ENCODE peak calls at places on chromosomes 3 and 15, in eight cellular contexts. T is A549, X is NB4, C is GM12891, G is stomach, W is IMR-90, J is heart left ventricle, L is esophagus muscularis mucosa. K is an unnamed sample.

GRCh38 chr15:66128116-66128715 is 125.3 kb downstream of the MEGF11 start:
- DNase-seq in C (no peak), J (no peak), L (no peak), X (no peak), G (no peak), W (no peak), T (no peak), K (no peak)

GRCh38 chr3:143627336-143627735 is 220.9 kb downstream of the SLC9A9 start:
- DNase-seq in L (no peak), C (no peak), X (no peak), T (no peak), G (no peak), W (peak), J (no peak), K (no peak)

GRCh38 chr3:143314291-143315093 is 194.9 kb downstream of the CHST2 start:
- DNase-seq in W (no peak), X (no peak), G (no peak), T (no peak), J (no peak), C (no peak), L (peak), K (no peak)

GRCh38 chr15:76346666-76347506 is 10.3 kb downstream of the ISL2 start:
- DNase-seq in C (no peak), T (no peak), J (no peak), G (no peak), W (peak), L (no peak), X (no peak), K (no peak)

GRCh38 chr3:29181149-29181780 is 99.6 kb upstream of the RBMS3 start:
- DNase-seq in T (no peak), L (no peak), X (no peak), W (no peak), J (no peak), G (no peak), C (no peak), K (no peak)

GRCh38 chr3:53114412-53115074 is 15.7 kb downstream of the RFT1 start:
- DNase-seq in W (peak), G (no peak), C (no peak), T (no peak), J (no peak), X (peak), L (no peak), K (peak)

GRCh38 chr15:73753250-73754130 is at the start of gene INSYN1:
- DNase-seq in G (peak), C (no peak), L (no peak), W (no peak), J (peak), X (no peak), T (no peak), K (no peak)

GRCh38 chr3:138862924-138863775 is 28.4 kb upstream of the PIK3CB start:
- DNase-seq in C (no peak), T (peak), L (no peak), J (no peak), G (peak), W (peak), X (peak), K (peak)

GRCh38 chr3:193974147-193974546 is 161.8 kb upstream of the HES1 start:
- DNase-seq in G (no peak), C (no peak), L (no peak), W (peak), X (no peak), T (no peak), J (no peak), K (no peak)

GRCh38 chr3:56931816-56932215 is 128.6 kb upstream of the SPATA12 start:
- DNase-seq in J (no peak), T (no peak), C (no peak), G (no peak), W (no peak), L (no peak), X (no peak), K (no peak)

GRCh38 chr3:170418422-170419300 is at the start of gene CLDN11:
- DNase-seq in L (no peak), G (no peak), J (peak), C (peak), W (peak), X (no peak), T (no peak), K (peak)

GRCh38 chr3:58874795-58875194 is 175.0 kb downstream of the CFAP20DC start:
- DNase-seq in C (no peak), J (no peak), X (no peak), L (no peak), W (peak), T (no peak), G (no peak), K (no peak)

GRCh38 chr15:47432831-47433230 is 284.5 kb upstream of the SEMA6D start:
- DNase-seq in W (peak), T (no peak), C (no peak), X (no peak), J (no peak), G (no peak), L (no peak), K (no peak)

GRCh38 chr15:66008920-66009572 is 139.8 kb downstream of the RAB11A start:
- DNase-seq in C (no peak), X (peak), G (no peak), W (no peak), T (peak), J (no peak), L (no peak), K (no peak)

GRCh38 chr3:41198526-41198925 is 779 bp upstream of the CTNNB1 start:
- DNase-seq in C (no peak), G (peak), X (peak), T (no peak), W (no peak), J (peak), L (no peak), K (peak)

GRCh38 chr3:151011427-151011826 is 38.9 kb upstream of the CLRN1 start:
- DNase-seq in C (no peak), X (no peak), T (no peak), J (no peak), W (peak), G (no peak), L (peak), K (no peak)

GRCh38 chr3:180979949-180980348 is 9.6 kb downstream of the DNAJC19 start:
- DNase-seq in X (no peak), G (no peak), J (no peak), W (no peak), L (no peak), T (no peak), C (no peak), K (no peak)

GRCh38 chr3:149466192-149466591 is 8.3 kb upstream of the TM4SF4 start:
- DNase-seq in J (peak), T (peak), W (peak), X (no peak), L (no peak), C (no peak), G (no peak), K (no peak)

GRCh38 chr15:82301296-82302016 is 38.8 kb downstream of the SAXO2 start:
- DNase-seq in L (peak), W (no peak), T (no peak), X (no peak), C (no peak), G (no peak), J (no peak), K (no peak)

GRCh38 chr3:32399030-32399620 is 7.5 kb downstream of the CMTM7 start:
- DNase-seq in W (peak), L (no peak), J (no peak), C (no peak), T (peak), G (no peak), X (peak), K (peak)

GRCh38 chr3:16618721-16619120 is 13.5 kb upstream of the DAZL start:
- DNase-seq in T (no peak), W (peak), J (no peak), L (no peak), G (no peak), X (no peak), C (no peak), K (no peak)

GRCh38 chr15:74653426-74654082 is 37.9 kb downstream of the CLK3 start:
- DNase-seq in X (no peak), C (no peak), L (no peak), W (peak), T (no peak), J (no peak), G (peak), K (peak)

GRCh38 chr3:62233065-62233464 is 140.3 kb downstream of the FEZF2 start:
- DNase-seq in C (no peak), J (no peak), G (no peak), T (peak), W (no peak), X (no peak), L (peak), K (no peak)

GRCh38 chr15:52291204-52291603 is 4.4 kb downstream of the MYO5C start:
- DNase-seq in X (no peak), G (no peak), C (peak), W (no peak), T (no peak), J (no peak), L (no peak), K (no peak)

GRCh38 chr15:98690272-98690671 is 41.9 kb downstream of the IGF1R start:
- DNase-seq in T (no peak), L (no peak), W (peak), G (no peak), C (no peak), J (no peak), X (no peak), K (no peak)

GRCh38 chr15:97902140-97902780 is 58.2 kb upstream of the ARRDC4 start:
- DNase-seq in J (no peak), G (no peak), T (no peak), L (no peak), C (no peak), X (no peak), W (peak), K (no peak)

GRCh38 chr3:30286811-30287210 is 319.6 kb upstream of the TGFBR2 start:
- DNase-seq in J (no peak), X (no peak), L (no peak), W (no peak), G (no peak), C (no peak), T (no peak), K (no peak)

GRCh38 chr3:73502609-73503560 is 121.9 kb downstream of the PDZRN3 start:
- DNase-seq in J (peak), X (peak), W (peak), T (peak), C (peak), G (peak), L (peak), K (peak)

GRCh38 chr3:54660599-54661210 is 267.2 kb downstream of the LRTM1 start:
- DNase-seq in G (no peak), J (peak), L (peak), W (no peak), C (no peak), T (no peak), X (no peak), K (no peak)

GRCh38 chr3:194632983-194633348 is 253 bp downstream of the TMEM44 start:
- DNase-seq in G (no peak), W (no peak), L (no peak), C (no peak), J (peak), T (no peak), X (no peak), K (no peak)

GRCh38 chr3:57646723-57647122 is 46.2 kb downstream of the DENND6A start:
- DNase-seq in T (peak), L (no peak), C (no peak), W (peak), J (peak), X (peak), G (no peak), K (peak)

GRCh38 chr3:48518755-48519154 is 14.8 kb upstream of the SHISA5 start:
- DNase-seq in T (no peak), X (no peak), G (no peak), W (no peak), C (no peak), L (no peak), J (no peak), K (no peak)

GRCh38 chr15:81394609-81395008 is 20.6 kb upstream of the TMC3 start:
- DNase-seq in L (no peak), X (no peak), T (no peak), J (no peak), G (no peak), C (no peak), W (no peak), K (no peak)

GRCh38 chr3:173876476-173876875 is 478.9 kb downstream of the NLGN1 start:
- DNase-seq in W (no peak), L (no peak), C (no peak), G (no peak), J (no peak), X (no peak), T (no peak), K (no peak)

GRCh38 chr15:41730543-41730942 is 43.7 kb upstream of the MAPKBP1 start:
- DNase-seq in J (no peak), W (no peak), L (no peak), C (peak), G (no peak), X (peak), T (no peak), K (no peak)

GRCh38 chr3:79326642-79327041 is 441.2 kb downstream of the ROBO1 start:
- DNase-seq in J (no peak), X (no peak), L (no peak), W (peak), T (no peak), C (no peak), G (no peak), K (no peak)

DNA sequence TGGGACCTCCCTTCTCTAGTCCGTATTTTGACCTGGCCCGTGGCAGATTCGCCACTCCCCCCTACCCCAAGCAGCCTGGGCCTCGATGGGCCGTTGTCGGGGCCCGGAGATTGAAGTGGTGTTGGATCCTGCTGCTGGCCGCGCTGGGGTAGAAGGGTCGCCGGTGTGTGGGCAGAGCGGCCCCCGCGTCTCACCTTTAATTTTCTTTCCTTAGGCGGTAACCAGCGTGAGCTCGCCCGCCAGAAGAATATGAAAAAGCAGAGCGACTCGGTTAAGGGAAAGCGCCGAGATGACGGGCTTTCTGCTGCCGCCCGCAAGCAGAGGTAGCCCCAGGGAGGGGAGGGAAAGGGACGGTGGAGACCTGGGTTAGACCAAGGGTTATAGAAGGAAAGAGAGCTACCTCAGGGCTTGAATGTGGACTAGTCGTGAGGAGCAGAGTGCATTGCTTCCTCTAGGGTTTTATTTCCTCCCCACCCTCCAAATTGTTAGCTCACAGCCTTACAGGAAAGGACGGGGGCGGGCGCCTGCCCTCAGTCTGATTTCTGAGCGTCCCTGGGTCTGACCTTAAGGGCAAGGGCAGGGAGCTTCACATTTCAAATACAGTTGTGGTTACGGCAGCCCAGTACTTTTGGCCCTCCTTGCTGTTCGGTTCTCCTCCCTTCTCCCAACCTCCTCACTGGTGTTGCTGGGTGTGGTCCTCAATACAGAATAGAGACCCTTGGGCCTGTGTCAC is 807 bp downstream of the SERF2 start:
- DNase-seq in T (no peak), G (no peak), L (no peak), J (peak), C (no peak), W (peak), X (peak), K (peak)
- TF ChIP-seq POLR2A in T (no peak), G (no peak), L (no peak), J (no peak), C (peak), W (no peak), X (no peak), K (no peak)

DNA sequence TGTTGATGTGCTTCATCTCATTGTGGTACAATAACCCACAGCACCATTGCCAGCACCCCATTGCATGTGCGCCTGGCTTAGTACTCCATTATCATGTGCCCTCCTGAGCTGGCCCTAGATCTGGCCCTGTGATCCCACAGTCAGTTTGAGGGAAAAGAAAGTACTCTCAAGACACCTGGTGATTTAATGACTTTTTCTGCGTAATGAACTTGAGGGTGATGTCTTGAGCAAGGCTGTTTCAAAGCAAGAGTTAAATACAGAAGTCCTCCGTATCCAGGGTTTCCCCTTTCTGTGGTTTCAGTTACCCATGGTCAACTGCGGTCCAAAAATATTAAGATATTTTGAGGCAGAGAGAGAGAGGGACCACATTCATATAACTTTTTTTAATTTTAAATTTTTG is 16.3 kb downstream of the C3orf20 start:
- DNase-seq in L (no peak), C (no peak), W (no peak), G (no peak), T (no peak), X (peak), J (no peak), K (no peak)
- TF ChIP-seq POLR2A in L (no peak), C (no peak), W (no peak), G (no peak), T (no peak), X (no peak), J (no peak), K (no peak)

GRCh38 chr3:63798873-63799272 is 20.2 kb upstream of the C3orf49 start:
- DNase-seq in J (no peak), X (no peak), G (no peak), W (no peak), C (no peak), T (no peak), L (no peak), K (no peak)
- TF ChIP-seq POLR2A in J (no peak), X (no peak), G (no peak), W (no peak), C (no peak), T (no peak), L (no peak), K (no peak)

GRCh38 chr3:157542711-157543485 is 39.7 kb upstream of the VEPH1 start:
- DNase-seq in X (no peak), T (peak), W (peak), J (peak), G (peak), L (no peak), C (no peak), K (peak)
- TF ChIP-seq POLR2A in X (no peak), T (no peak), W (no peak), J (peak), G (no peak), L (no peak), C (no peak), K (no peak)

DNA sequence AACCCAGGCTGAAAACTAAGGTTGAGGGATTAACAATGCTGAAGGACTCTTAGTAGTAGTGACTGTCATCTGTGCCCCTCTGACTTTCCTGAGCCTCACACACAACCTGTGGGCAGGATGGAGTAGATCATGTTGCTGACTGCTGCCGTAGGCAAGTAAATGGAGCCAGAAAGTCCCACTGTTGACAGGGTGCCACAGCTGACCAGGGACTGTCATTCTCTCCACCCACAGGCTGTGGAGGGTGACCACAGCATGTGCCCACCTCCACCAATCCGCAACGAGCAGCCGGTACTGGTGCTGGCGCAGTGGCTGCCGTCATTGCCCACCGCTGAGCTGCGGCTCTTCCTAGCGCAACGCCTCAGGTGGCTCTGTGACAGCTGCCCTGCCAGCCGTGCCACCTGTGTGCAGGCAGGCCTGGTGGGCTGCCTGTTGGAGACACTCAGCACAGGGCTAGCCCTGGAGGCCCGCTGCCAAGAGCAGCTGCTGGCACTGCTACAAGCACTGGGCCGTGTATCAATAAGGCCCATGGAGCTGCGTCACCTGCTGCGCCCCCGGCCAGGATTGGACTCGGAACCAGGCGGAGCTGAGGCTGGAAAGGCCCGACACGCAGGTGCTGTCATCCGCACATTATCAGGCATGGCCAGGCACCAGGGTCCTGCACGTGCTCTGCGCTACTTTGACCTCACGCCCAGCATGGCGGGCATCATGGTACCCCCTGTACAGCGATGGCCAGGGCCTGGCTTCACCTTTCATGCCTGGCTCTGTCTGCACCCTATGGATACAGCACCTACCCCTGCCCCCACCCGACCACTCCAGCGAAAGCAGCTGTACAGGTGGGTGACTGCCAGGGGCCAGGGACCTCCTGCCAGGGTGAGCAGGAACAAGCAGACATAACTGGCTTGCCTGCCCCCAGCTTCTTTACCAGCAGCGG is 15.6 kb downstream of the NBEAL2 start:
- DNase-seq in G (no peak), J (no peak), W (no peak), X (no peak), L (no peak), T (no peak), C (no peak), K (no peak)
- TF ChIP-seq POLR2A in G (no peak), J (no peak), W (no peak), X (no peak), L (no peak), T (no peak), C (no peak), K (no peak)

DNA sequence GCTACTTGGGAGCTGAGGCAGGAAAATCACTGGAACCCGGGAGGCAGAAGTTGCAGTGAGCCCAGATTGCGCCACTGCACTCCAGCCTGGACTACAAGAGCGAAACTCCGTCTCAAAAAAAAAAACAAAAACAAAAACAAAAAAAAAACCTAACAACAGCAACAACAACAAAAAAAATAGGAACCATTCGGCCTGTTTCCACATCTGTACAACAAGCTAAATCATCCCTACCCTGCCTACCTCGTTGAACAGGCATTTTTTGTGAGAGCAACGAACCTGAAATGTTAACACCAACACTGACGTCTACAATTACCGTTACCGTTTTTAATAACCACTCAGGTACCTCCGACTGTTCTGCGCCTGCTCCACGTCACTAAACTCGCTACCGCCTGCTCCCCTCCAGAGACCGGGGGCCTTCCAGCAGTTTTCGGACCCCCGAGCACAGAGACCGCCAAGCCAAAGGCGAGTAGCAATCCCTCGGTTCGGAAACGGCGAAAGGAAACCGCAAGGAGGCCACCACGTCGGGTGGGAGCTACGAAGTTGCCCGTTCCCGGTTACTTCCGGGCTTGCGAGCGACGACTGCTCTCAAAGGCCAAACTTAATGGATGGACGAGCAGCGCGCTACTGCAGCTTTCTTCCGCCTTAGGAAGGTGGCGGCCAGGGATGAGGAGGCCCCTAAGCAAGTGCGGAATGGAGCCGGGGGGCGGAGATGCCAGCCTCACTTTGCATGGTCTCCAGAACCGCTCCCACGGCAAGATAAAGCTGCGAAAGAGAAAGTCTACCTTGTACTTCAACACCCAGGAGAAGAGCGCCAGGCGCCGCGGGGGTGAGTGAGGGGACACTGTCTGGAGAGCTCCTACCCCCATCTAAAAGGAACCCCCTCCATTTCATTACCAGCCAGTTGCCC is at the start of the genes PIGB and PIGBOS1:
- DNase-seq in W (peak), T (peak), G (peak), J (peak), L (peak), C (peak), X (peak), K (peak)
- TF ChIP-seq POLR2A in W (peak), T (peak), G (no peak), J (peak), L (peak), C (peak), X (peak), K (peak)